ENCODE peak calls at places on chromosomes 16 and 17, in four cellular contexts. One of them, this sample, is unnamed.

GRCh38 chr16:30953511-30954124 is 3.9 kb upstream of the SETD1A start:
- DNase-seq in K562: peak; percentile 57
- DNase-seq in HepG2: peak; percentile 88
- DNase-seq in H1: peak; percentile 87
- DNase-seq in this sample: peak; percentile 80

GRCh38 chr17:81223758-81224122 is 975 bp upstream of the CEP131 start:
- DNase-seq in K562: no peak
- DNase-seq in H1: no peak
- DNase-seq in HepG2: no peak
- DNase-seq in this sample: no peak

GRCh38 chr17:78441271-78441986 is 63.0 kb downstream of the PGS1 start:
- DNase-seq in K562: no peak
- DNase-seq in H1: no peak
- DNase-seq in HepG2: no peak
- DNase-seq in this sample: no peak

GRCh38 chr16:89581861-89582563 is 6.5 kb downstream of the CPNE7 start:
- DNase-seq in HepG2: peak; percentile 71
- DNase-seq in H1: no peak
- DNase-seq in K562: no peak
- DNase-seq in this sample: peak; percentile 78

GRCh38 chr17:8119575-8120519 is 1.5 kb upstream of the ALOXE3 start:
- DNase-seq in H1: peak; percentile 90
- DNase-seq in HepG2: peak; percentile 93
- DNase-seq in K562: peak; percentile 61
- DNase-seq in this sample: peak; percentile 96

GRCh38 chr17:81342062-81342699 is 47.1 kb upstream of the SLC38A10 start:
- DNase-seq in HepG2: no peak
- DNase-seq in K562: no peak
- DNase-seq in H1: no peak
- DNase-seq in this sample: peak; percentile 35

GRCh38 chr16:58475220-58475619 is 24.7 kb upstream of the NDRG4 start:
- DNase-seq in HepG2: no peak
- DNase-seq in H1: no peak
- DNase-seq in K562: no peak
- DNase-seq in this sample: peak; percentile 75

GRCh38 chr17:31548709-31549108 is 157.2 kb downstream of the RAB11FIP4 start:
- DNase-seq in H1: no peak
- DNase-seq in K562: peak; percentile 67
- DNase-seq in HepG2: no peak
- DNase-seq in this sample: no peak

GRCh38 chr17:20053343-20053964 is 44.3 kb downstream of the SPECC1 start:
- DNase-seq in H1: no peak
- DNase-seq in K562: no peak
- DNase-seq in HepG2: no peak
- DNase-seq in this sample: no peak

GRCh38 chr16:65070831-65071230 is 51.0 kb downstream of the CDH11 start:
- DNase-seq in HepG2: peak; percentile 70
- DNase-seq in H1: peak; percentile 27
- DNase-seq in K562: no peak
- DNase-seq in this sample: peak; percentile 82

GRCh38 chr17:57356722-57357391 is 100.5 kb downstream of the MSI2 start:
- DNase-seq in HepG2: no peak
- DNase-seq in H1: no peak
- DNase-seq in K562: no peak
- DNase-seq in this sample: peak; percentile 73

GRCh38 chr16:64138621-64139020 is 983.2 kb downstream of the CDH11 start:
- DNase-seq in HepG2: no peak
- DNase-seq in H1: no peak
- DNase-seq in K562: no peak
- DNase-seq in this sample: no peak

GRCh38 chr16:56874800-56875199 is 9.8 kb downstream of the SLC12A3 start:
- DNase-seq in H1: no peak
- DNase-seq in HepG2: no peak
- DNase-seq in K562: no peak
- DNase-seq in this sample: no peak

GRCh38 chr16:72875291-72876036 is 172.5 kb downstream of the ZFHX3 start:
- DNase-seq in HepG2: peak; percentile 35
- DNase-seq in K562: no peak
- DNase-seq in H1: no peak
- DNase-seq in this sample: no peak

GRCh38 chr16:77322757-77323156 is 112.1 kb downstream of the ADAMTS18 start:
- DNase-seq in HepG2: no peak
- DNase-seq in H1: no peak
- DNase-seq in K562: no peak
- DNase-seq in this sample: no peak

GRCh38 chr17:75652934-75653549 is 13.9 kb downstream of the RECQL5 start:
- DNase-seq in HepG2: peak; percentile 59
- DNase-seq in K562: peak; percentile 63
- DNase-seq in H1: no peak
- DNase-seq in this sample: peak; percentile 56

DNA sequence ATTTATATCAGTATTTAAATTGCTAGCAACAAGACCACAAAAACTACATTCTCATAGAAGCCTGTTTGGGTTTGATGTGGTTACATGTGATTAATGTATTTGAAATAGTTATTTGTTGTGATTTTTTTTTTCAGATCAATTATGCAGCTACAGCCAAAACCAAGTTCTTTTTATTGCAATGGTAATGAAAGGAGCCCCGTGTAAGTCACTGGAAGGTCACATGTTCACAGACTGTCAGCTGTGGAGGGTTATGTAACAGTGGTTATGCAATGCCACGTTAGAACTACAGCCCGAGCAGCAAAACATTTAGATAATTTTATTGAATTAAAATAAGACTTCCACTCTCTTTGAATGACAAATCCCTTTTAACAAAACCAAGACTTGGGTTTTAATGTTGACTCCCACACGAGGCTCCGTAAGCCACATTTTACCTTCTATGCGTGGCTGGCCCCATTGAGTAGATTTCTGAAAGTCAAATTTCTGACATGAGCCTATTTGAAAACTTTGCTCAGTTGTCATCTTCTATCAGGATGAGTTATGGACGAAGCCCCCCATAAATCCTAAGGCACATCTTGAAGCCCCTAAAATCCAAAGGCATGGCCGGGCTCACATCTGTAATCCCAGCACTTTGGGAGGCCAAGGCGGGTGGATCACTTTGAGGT is 41.8 kb upstream of the SEC14L1 start:
- DNase-seq in HepG2: peak; percentile 57
- DNase-seq in K562: no peak
- DNase-seq in H1: no peak
- DNase-seq in this sample: no peak
- TF ChIP-seq JUN in HepG2: no peak
- TF ChIP-seq JUN in K562: no peak
- TF ChIP-seq JUN in H1: no peak
- TF ChIP-seq JUN in this sample: no peak

GRCh38 chr16:10919003-10919351 is 23.3 kb downstream of the DEXI start:
- DNase-seq in K562: no peak
- DNase-seq in H1: no peak
- DNase-seq in HepG2: no peak
- DNase-seq in this sample: no peak
- H3K9ac ChIP-seq in K562: no peak overlapping the region
- H3K9ac ChIP-seq in H1: no peak overlapping the region
- H3K9ac ChIP-seq in HepG2: no peak overlapping the region
- H3K9ac ChIP-seq in this sample: no peak overlapping the region

GRCh38 chr17:55723488-55723848 is 804 bp upstream of the TMEM100 start:
- DNase-seq in K562: no peak
- DNase-seq in HepG2: no peak
- DNase-seq in H1: no peak
- DNase-seq in this sample: no peak

GRCh38 chr17:55722016-55722706 is 503 bp downstream of the TMEM100 start:
- DNase-seq in H1: no peak
- DNase-seq in K562: no peak
- DNase-seq in HepG2: no peak
- DNase-seq in this sample: no peak

GRCh38 chr17:55726440-55726839 is 3.8 kb upstream of the TMEM100 start:
- DNase-seq in H1: no peak
- DNase-seq in K562: no peak
- DNase-seq in HepG2: no peak
- DNase-seq in this sample: peak; percentile 41

GRCh38 chr17:55720917-55721836 is 1.5 kb downstream of the TMEM100 start:
- DNase-seq in K562: no peak
- DNase-seq in HepG2: no peak
- DNase-seq in H1: no peak
- DNase-seq in this sample: no peak

GRCh38 chr17:55722742-55723487 is at the start of gene TMEM100:
- DNase-seq in K562: peak; percentile 15
- DNase-seq in HepG2: no peak
- DNase-seq in H1: no peak
- DNase-seq in this sample: peak; percentile 73
- TF ChIP-seq JUN in K562: peak; percentile 59
- TF ChIP-seq JUN in HepG2: no peak
- TF ChIP-seq JUN in H1: no peak
- TF ChIP-seq JUN in this sample: peak; percentile 30

DNA sequence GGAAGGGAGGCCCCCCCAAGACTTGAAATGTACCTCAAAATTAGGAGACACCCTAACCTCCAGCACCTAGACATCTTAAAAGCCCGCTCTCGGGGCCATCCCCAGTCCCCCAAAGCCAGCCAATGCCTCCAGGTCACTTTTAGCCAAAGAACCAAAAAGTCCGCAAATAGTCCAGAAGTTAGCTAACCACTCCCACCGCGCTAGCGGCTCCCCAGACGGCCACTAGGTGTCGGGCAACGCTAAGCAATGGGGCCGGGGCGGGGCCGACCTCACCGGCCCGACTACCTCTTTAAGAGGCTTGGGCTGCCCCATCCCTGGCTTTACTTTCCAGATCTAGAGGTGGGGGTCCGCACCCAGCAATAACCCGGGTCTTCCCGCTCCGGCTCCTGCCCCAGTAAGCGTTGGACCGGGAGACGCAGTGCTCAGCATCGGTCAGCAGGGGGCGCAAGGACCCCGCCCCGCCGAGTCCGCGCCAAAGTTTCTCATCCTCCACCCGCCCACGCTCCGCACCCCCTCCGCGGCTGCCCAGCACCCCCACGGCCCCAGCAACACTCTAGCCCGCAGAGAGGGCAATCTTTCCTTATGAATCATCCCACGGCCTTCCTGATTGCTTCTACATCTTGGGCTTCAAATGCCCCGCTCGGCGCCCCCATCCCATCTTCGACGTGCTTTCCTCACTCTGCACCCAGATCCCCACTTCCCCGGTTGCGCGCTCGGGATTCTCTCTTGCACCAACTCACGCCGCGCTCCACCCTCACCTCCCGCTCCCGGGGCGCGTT is 795 bp downstream of the COL1A1 start:
- DNase-seq in HepG2: peak; percentile 71
- DNase-seq in H1: peak; percentile 84
- DNase-seq in K562: peak; percentile 88
- DNase-seq in this sample: peak; percentile 68
- H3K9ac ChIP-seq in HepG2: no peak overlapping the region
- H3K9ac ChIP-seq in H1: no peak overlapping the region
- H3K9ac ChIP-seq in K562: peak overlapping the region; percentile 87
- H3K9ac ChIP-seq in this sample: no peak overlapping the region

GRCh38 chr16:23374721-23375120 is 72.6 kb downstream of the SCNN1B start:
- DNase-seq in K562: no peak
- DNase-seq in HepG2: no peak
- DNase-seq in H1: no peak
- DNase-seq in this sample: no peak
- TF ChIP-seq JUN in K562: no peak
- TF ChIP-seq JUN in HepG2: no peak
- TF ChIP-seq JUN in H1: no peak
- TF ChIP-seq JUN in this sample: no peak

GRCh38 chr17:50692448-50693040 is 15.2 kb downstream of the ANKRD40 start:
- DNase-seq in H1: no peak
- DNase-seq in HepG2: no peak
- DNase-seq in K562: no peak
- DNase-seq in this sample: no peak
- H3K9ac ChIP-seq in H1: no peak overlapping the region
- H3K9ac ChIP-seq in HepG2: peak overlapping the region; percentile 66
- H3K9ac ChIP-seq in K562: no peak overlapping the region
- H3K9ac ChIP-seq in this sample: no peak overlapping the region

GRCh38 chr17:48023408-48024148 is 14.0 kb downstream of the COPZ2 start:
- DNase-seq in K562: no peak
- DNase-seq in H1: peak; percentile 69
- DNase-seq in HepG2: peak; percentile 50
- DNase-seq in this sample: peak; percentile 62
- TF ChIP-seq JUN in K562: no peak
- TF ChIP-seq JUN in H1: no peak
- TF ChIP-seq JUN in HepG2: peak; percentile 14
- TF ChIP-seq JUN in this sample: no peak

DNA sequence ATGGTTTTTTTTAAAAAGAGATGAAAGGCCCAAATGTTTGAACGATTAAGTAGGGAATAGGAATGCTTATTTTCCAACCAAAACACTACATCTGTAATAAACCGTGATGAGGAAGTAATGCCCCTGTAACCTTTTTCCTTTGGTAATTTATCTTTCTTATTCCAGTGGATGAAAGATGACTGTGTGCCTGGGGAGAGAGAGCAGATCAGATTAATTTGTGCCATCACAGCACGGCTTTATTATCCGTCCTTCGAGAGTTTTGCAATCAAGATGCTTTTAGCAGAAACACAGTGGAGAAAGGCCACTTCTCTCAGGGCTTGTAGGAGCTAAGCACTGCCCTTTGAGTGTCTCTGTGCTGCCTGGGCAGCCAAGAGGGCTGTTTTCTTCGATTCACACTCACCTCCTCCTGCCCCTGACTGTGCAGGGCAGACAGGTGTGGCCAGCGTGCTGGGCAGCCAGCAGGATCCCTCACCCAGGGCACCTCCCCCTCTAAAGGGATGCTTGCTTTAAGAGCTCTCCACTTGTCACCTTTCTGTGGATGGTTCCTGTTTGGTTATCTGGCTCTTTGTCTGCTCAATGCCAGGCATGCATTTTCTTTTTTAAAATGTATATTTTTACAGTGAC is 190.2 kb downstream of the PRKCA start:
- DNase-seq in H1: no peak
- DNase-seq in HepG2: no peak
- DNase-seq in K562: no peak
- DNase-seq in this sample: no peak
- H3K9ac ChIP-seq in H1: no peak overlapping the region
- H3K9ac ChIP-seq in HepG2: no peak overlapping the region
- H3K9ac ChIP-seq in K562: no peak overlapping the region
- H3K9ac ChIP-seq in this sample: no peak overlapping the region

GRCh38 chr17:59427425-59427921 is 96.0 kb downstream of the YPEL2 start:
- DNase-seq in HepG2: no peak
- DNase-seq in K562: no peak
- DNase-seq in H1: no peak
- DNase-seq in this sample: peak; percentile 98

GRCh38 chr17:59428896-59429460 is 97.5 kb downstream of the YPEL2 start:
- DNase-seq in H1: no peak
- DNase-seq in K562: no peak
- DNase-seq in HepG2: no peak
- DNase-seq in this sample: no peak

GRCh38 chr17:59426031-59426430 is 94.6 kb downstream of the YPEL2 start:
- DNase-seq in K562: no peak
- DNase-seq in H1: no peak
- DNase-seq in HepG2: no peak
- DNase-seq in this sample: peak; percentile 21

GRCh38 chr17:59425085-59425901 is 93.8 kb downstream of the YPEL2 start:
- DNase-seq in K562: no peak
- DNase-seq in HepG2: no peak
- DNase-seq in H1: no peak
- DNase-seq in this sample: peak; percentile 70

DNA sequence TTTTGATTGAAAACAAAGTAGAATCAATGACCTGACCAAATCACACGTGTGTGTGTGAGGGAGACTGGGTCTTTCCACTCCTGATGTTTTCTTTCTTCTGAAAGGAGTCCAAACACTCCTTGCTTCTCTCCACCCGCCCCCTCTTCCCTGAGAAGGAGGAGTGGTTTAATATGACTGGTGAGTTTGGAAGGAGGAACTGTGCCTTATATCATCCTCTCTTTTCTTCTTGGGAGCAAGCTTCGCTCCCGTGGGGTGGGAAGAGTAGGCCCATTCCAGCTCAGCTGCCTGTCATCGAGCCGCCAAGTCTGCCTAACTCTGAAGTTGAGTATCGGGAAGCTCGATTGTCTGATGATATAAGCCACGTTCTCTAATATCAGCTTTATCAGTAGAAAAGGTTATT is 96.5 kb downstream of the YPEL2 start:
- DNase-seq in HepG2: no peak
- DNase-seq in H1: no peak
- DNase-seq in K562: no peak
- DNase-seq in this sample: peak; percentile 76
- TF ChIP-seq JUN in HepG2: no peak
- TF ChIP-seq JUN in H1: no peak
- TF ChIP-seq JUN in K562: no peak
- TF ChIP-seq JUN in this sample: no peak

This sample was measured in endothelial cell of umbilical vein.